ENCODE peak calls at places on chromosomes 6 and 20, in eight cellular contexts. Q is brain microvascular endothelial cell, O is A549, B is tibial nerve, Z is mucosa of descending colon, I is HepG2, T is prostate gland, K is fibroblast of mammary gland. D is an unnamed sample.

GRCh38 chr20:59779656-59780380 is 153.6 kb downstream of the SYCP2 start:
- DNase-seq in Q (no peak), O (no peak), B (no peak), Z (no peak), I (no peak), T (no peak), K (no peak), D (no peak)

GRCh38 chr20:64129146-64129782 is 21.9 kb upstream of the NPBWR2 start:
- DNase-seq in Q (no peak), O (no peak), B (no peak), Z (no peak), I (no peak), T (no peak), K (no peak), D (no peak)

GRCh38 chr6:88730602-88731001 is 232.8 kb downstream of the RNGTT start:
- DNase-seq in Q (peak; percentile 84), O (peak; percentile 63), B (no peak), Z (no peak), I (no peak), T (no peak), K (peak; percentile 36), D (peak; percentile 67)

GRCh38 chr20:53738039-53738944 is 144.7 kb upstream of the ZNF217 start:
- DNase-seq in Q (peak; percentile 57), O (peak; percentile 95), B (peak; percentile 41), Z (no peak), I (peak; percentile 88), T (peak; percentile 94), K (peak; percentile 73), D (peak; percentile 80)

GRCh38 chr6:9482030-9482731 is 932.7 kb downstream of the TFAP2A start:
- DNase-seq in Q (peak; percentile 88), O (peak; percentile 61), B (no peak), Z (no peak), I (no peak), T (no peak), K (peak; percentile 94), D (peak; percentile 94)

GRCh38 chr6:113512581-113512980 is 344.6 kb upstream of the MARCKS start:
- DNase-seq in Q (no peak), O (no peak), B (no peak), Z (no peak), I (no peak), T (no peak), K (no peak), D (no peak)

GRCh38 chr6:4820704-4821276 is 44.6 kb downstream of the CDYL start:
- DNase-seq in Q (no peak), O (no peak), B (no peak), Z (no peak), I (no peak), T (no peak), K (peak; percentile 93), D (no peak)

GRCh38 chr6:79421707-79422484 is 115.3 kb downstream of the LCA5 start:
- DNase-seq in Q (peak; percentile 98), O (peak; percentile 63), B (no peak), Z (no peak), I (no peak), T (no peak), K (peak; percentile 97), D (peak; percentile 94)

GRCh38 chr6:130547723-130548122 is 181.9 kb downstream of the TMEM200A start:
- DNase-seq in Q (no peak), O (no peak), B (no peak), Z (no peak), I (no peak), T (no peak), K (no peak), D (no peak)

GRCh38 chr6:146292506-146292905 is 251.1 kb upstream of the RAB32 start:
- DNase-seq in Q (no peak), O (no peak), B (no peak), Z (no peak), I (no peak), T (no peak), K (no peak), D (no peak)

GRCh38 chr20:16444056-16444777 is 129.0 kb downstream of the KIF16B start:
- DNase-seq in Q (no peak), O (no peak), B (no peak), Z (no peak), I (no peak), T (no peak), K (peak; percentile 41), D (no peak)
- H3K4me3 ChIP-seq in Q (no peak overlapping the region), O (no peak overlapping the region), B (no peak overlapping the region), Z (no peak overlapping the region), I (no peak overlapping the region), T (no peak overlapping the region), K (no peak overlapping the region), D (no peak overlapping the region)

DNA sequence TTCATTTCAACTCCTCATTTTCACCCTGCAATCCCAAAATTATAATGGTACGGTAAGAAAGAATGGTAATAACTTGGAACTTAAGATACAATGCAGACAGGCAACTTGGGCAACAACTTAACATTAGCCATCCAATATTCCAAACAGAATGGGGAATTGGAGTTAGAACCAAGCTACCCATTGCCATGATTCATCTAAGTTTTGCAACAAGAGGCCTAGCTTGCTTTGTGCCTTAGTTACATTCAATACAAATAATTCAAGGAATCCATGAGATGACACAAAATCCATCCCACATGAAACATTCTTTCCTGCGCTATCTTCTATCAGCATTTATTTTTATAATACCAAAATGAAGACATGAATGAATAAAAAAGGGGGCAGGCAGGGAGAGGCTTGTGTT is 28.4 kb downstream of the DCDC2 start:
- DNase-seq in Q (no peak), O (no peak), B (no peak), Z (no peak), I (peak; percentile 20), T (no peak), K (no peak), D (no peak)
- TF ChIP-seq CTCF in Q (no peak), O (no peak), B (no peak), Z (no peak), I (no peak), T (no peak), K (no peak), D (no peak)

DNA sequence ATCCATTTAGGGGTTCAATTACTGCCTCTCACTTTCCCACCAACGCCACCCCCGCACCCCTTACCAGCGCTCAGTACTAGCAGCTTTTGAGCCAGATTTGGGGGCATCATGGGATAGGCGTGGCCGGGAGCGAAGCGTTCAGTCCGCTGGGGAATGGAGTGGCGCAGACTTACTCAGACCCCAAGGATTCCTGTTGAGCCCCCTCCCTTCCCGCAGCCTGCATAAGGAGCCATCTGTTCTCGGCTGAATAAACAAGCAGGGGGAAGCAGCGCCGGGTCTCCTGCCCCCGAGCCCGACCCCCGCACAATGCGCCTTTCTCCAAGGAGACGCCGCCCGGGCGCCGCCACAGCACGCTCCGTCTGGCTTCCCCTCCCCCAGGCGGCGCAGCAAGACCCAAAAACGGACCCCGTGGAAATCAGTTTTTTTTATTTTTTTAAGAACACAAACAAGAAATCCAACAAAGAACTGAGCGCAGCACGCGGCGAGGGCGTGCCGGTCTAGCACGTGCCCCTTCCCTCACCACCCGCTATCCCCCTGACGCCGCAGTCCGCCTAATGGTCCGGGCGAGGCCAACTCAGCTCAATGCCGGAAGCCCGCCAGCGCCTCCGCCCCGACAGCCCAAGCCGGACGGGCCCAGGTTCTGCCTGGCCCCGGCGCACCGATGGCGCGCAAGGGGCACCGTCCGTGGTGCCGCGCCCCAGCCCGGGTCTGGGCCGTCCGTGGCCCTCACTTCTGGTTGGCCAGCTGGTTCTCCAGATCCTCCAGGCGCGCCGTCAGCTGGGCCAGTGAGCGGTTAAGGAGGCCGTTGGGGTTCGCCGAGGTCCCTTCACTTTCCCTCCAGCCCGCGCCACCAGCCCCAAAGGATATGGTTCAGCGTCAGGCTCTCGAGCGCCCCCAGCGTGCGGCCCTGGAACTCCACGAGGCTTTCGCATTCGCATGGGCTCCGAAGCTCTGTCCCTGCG is 13.3 kb upstream of the RBPJL start:
- DNase-seq in Q (peak; percentile 65), O (peak; percentile 82), B (peak; percentile 63), Z (peak; percentile 85), I (peak; percentile 50), T (peak; percentile 58), K (peak; percentile 54), D (peak; percentile 68)
- H3K4me3 ChIP-seq in Q (peak overlapping the region; percentile 58), O (peak overlapping the region; percentile 55), B (peak overlapping the region; percentile 58), Z (no peak overlapping the region), I (no peak overlapping the region), T (peak overlapping the region; percentile 32), K (peak overlapping the region; percentile 39), D (peak overlapping the region; percentile 45)

GRCh38 chr6:168032383-168032760 is 34.9 kb downstream of the KIF25 start:
- DNase-seq in Q (peak; percentile 89), O (no peak), B (no peak), Z (no peak), I (no peak), T (no peak), K (peak; percentile 86), D (peak; percentile 84)
- TF ChIP-seq CTCF in Q (peak; percentile 76), O (no peak), B (no peak), Z (no peak), I (no peak), T (no peak), K (peak; percentile 62), D (peak; percentile 53)

GRCh38 chr6:31462964-31463940 is 34.7 kb upstream of the MICB start:
- DNase-seq in Q (peak; percentile 80), O (peak; percentile 78), B (peak; percentile 65), Z (peak; percentile 89), I (peak; percentile 92), T (peak; percentile 97), K (peak; percentile 57), D (peak; percentile 60)
- H3K4me3 ChIP-seq in Q (peak overlapping the region; percentile 43), O (peak overlapping the region; percentile 27), B (peak overlapping the region; percentile 60), Z (peak overlapping the region; percentile 33), I (peak overlapping the region; percentile 51), T (peak overlapping the region; percentile 34), K (no peak overlapping the region), D (peak overlapping the region; percentile 17)

DNA sequence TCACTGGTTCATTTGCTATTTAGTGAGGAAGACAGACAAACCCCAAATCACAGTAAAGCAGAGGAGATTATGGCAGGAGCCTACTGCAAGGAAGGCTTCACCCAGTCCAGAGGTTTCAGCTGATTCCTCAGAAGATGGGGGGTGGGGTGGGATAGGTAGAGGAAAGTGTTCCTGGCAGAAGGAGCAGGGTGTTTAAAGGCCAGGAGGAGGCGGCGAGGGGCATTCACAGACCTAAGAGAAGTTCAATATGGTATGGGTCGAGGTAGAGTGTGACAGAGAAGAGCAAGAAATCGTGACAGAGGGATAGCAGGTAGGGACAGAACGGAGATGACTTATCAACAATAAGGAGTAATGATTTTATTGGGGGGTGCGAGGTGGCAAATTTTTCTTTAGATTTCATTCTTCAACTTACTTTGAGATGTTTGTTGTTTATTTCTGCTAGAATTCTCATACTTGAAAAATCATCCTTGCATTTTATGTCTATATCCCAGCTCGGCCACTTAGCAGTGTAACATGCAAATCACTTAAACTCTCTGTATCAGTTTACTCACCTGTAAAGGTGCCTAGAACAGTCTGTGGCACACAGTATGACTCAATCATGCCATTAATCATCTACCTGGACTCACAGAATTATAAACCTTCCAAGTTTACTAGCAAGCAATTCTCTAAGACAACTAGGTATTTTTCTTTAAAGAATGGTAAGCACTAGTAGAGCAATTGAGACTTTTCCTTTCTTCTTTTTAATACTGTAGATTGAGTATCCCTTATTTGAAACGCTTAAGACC is 176.7 kb downstream of the REV3L start:
- DNase-seq in Q (no peak), O (peak; percentile 8), B (no peak), Z (no peak), I (no peak), T (no peak), K (no peak), D (no peak)
- TF ChIP-seq CTCF in Q (no peak), O (no peak), B (no peak), Z (no peak), I (no peak), T (no peak), K (no peak), D (no peak)